ENCODE peak calls at places on chromosome 3, in seven cellular contexts. W is M059J; P is activated naive CD4-positive, alpha-beta T cell treated with anti-CD3 and anti-CD28 coated beads, Interleukin-2, amount 50 U/mL, for 16 hours; C is central memory CD4-positive, alpha-beta T cell; A is astrocyte; F is RCC 7860; L is NCI-H1417. T is an unnamed sample.

GRCh38 chr3:43580181-43580580 is 41.6 kb downstream of the ANO10 start:
- DNase-seq in W (no peak), P (no peak), C (no peak), A (no peak), F (no peak), L (peak; percentile 36), T (no peak)

GRCh38 chr3:120450261-120450913 is 405 bp downstream of the FSTL1 start:
- DNase-seq in W (peak; percentile 63), P (peak; percentile 11), C (no peak), A (no peak), F (peak; percentile 34), L (no peak), T (peak; percentile 31)

GRCh38 chr3:10744098-10744465 is 71.9 kb upstream of the SLC6A11 start:
- DNase-seq in W (peak; percentile 12), P (no peak), C (no peak), A (no peak), F (no peak), L (no peak), T (no peak)

GRCh38 chr3:27712136-27713065 is 9.7 kb downstream of the EOMES start:
- DNase-seq in W (peak; percentile 72), P (peak; percentile 80), C (peak; percentile 72), A (peak; percentile 50), F (peak; percentile 32), L (peak; percentile 34), T (peak; percentile 76)

GRCh38 chr3:133487920-133488540 is 85.5 kb upstream of the CDV3 start:
- DNase-seq in W (peak; percentile 29), P (peak; percentile 48), C (peak; percentile 41), A (no peak), F (no peak), L (no peak), T (peak; percentile 74)

GRCh38 chr3:195544634-195545033 is 1.5 kb upstream of the PPP1R2 start:
- DNase-seq in W (no peak), P (no peak), C (no peak), A (no peak), F (no peak), L (no peak), T (no peak)

GRCh38 chr3:39910828-39911464 is 101.5 kb downstream of the MYRIP start:
- DNase-seq in W (peak; percentile 55), P (no peak), C (no peak), A (peak; percentile 60), F (peak; percentile 43), L (no peak), T (no peak)

GRCh38 chr3:110814170-110815007 is 257.2 kb upstream of the NECTIN3 start:
- DNase-seq in W (peak; percentile 97), P (no peak), C (no peak), A (peak; percentile 96), F (peak; percentile 91), L (no peak), T (peak; percentile 18)

GRCh38 chr3:71173421-71173975 is 410.0 kb downstream of the FOXP1 start:
- DNase-seq in W (no peak), P (no peak), C (no peak), A (peak; percentile 92), F (peak; percentile 47), L (no peak), T (no peak)

GRCh38 chr3:125990253-125990970 is 21.4 kb downstream of the ROPN1B start:
- DNase-seq in W (peak; percentile 99), P (peak; percentile 73), C (peak; percentile 73), A (peak; percentile 79), F (no peak), L (no peak), T (peak; percentile 77)

GRCh38 chr3:195895078-195895899 is 13.1 kb downstream of the TNK2 start:
- DNase-seq in W (peak; percentile 76), P (peak; percentile 72), C (peak; percentile 63), A (no peak), F (peak; percentile 38), L (peak; percentile 20), T (peak; percentile 64)

GRCh38 chr3:45225465-45226205 is 452 bp downstream of the TMEM158 start:
- DNase-seq in W (no peak), P (peak; percentile 49), C (peak; percentile 31), A (peak; percentile 23), F (no peak), L (no peak), T (no peak)

GRCh38 chr3:142272200-142272891 is 47.0 kb upstream of the GK5 start:
- DNase-seq in W (peak; percentile 84), P (no peak), C (no peak), A (peak; percentile 47), F (no peak), L (no peak), T (no peak)

GRCh38 chr3:60948488-60948887 is 302.8 kb downstream of the FHIT start:
- DNase-seq in W (peak; percentile 12), P (no peak), C (no peak), A (no peak), F (no peak), L (no peak), T (no peak)

GRCh38 chr3:53166781-53167291 is 5.8 kb downstream of the PRKCD start:
- DNase-seq in W (peak; percentile 76), P (no peak), C (no peak), A (peak; percentile 60), F (peak; percentile 42), L (no peak), T (no peak)

GRCh38 chr3:48661501-48662139 is 1.1 kb downstream of the CELSR3 start:
- DNase-seq in W (no peak), P (peak; percentile 70), C (peak; percentile 66), A (peak; percentile 11), F (no peak), L (no peak), T (peak; percentile 59)

T was measured in colonic mucosa.